ENCODE peak calls at places on chromosomes 2 and 18, in four cellular contexts. N is colonic mucosa; U is adipocyte; T is naive thymus-derived CD4-positive, alpha-beta T cell. F is an unnamed sample. For H3K9me3, the result is how much of the 10 kb centered on the place peaks cover.

GRCh38 chr2:44126106-44126797 is 42.4 kb upstream of the PPM1B start:
- DNase-seq in N (no peak), U (peak), T (no peak), F (no peak)

GRCh38 chr18:73829146-73829545 is 318.5 kb downstream of the FBXO15 start:
- DNase-seq in N (no peak), U (no peak), T (no peak), F (no peak)

GRCh38 chr18:59484796-59485328 is 125.8 kb upstream of the LMAN1 start:
- DNase-seq in N (no peak), U (peak), T (no peak), F (no peak)

GRCh38 chr18:48955528-48956261 is 4.9 kb upstream of the SMAD7 start:
- DNase-seq in N (no peak), U (peak), T (no peak), F (no peak)

GRCh38 chr2:60821133-60821469 is 60.3 kb upstream of the REL start:
- DNase-seq in N (no peak), U (no peak), T (no peak), F (no peak)

GRCh38 chr2:23590227-23590869 is 205.4 kb downstream of the KLHL29 start:
- DNase-seq in N (no peak), U (no peak), T (no peak), F (no peak)

GRCh38 chr2:69221960-69222751 is 164.9 kb downstream of the GFPT1 start:
- DNase-seq in N (no peak), U (peak), T (no peak), F (no peak)

GRCh38 chr18:48913201-48913600 is 37.6 kb downstream of the SMAD7 start:
- DNase-seq in N (peak), U (no peak), T (peak), F (peak)

GRCh38 chr2:79591281-79591680 is 78.4 kb downstream of the CTNNA2 start:
- DNase-seq in N (no peak), U (no peak), T (no peak), F (no peak)

GRCh38 chr2:239815638-239816035 is 209.5 kb downstream of the NDUFA10 start:
- DNase-seq in N (no peak), U (no peak), T (no peak), F (no peak)

GRCh38 chr18:74840492-74841167 is 243.0 kb downstream of the ZNF407 start:
- DNase-seq in N (no peak), U (no peak), T (no peak), F (no peak)

GRCh38 chr2:19614066-19614465 is 255.6 kb upstream of the OSR1 start:
- DNase-seq in N (no peak), U (no peak), T (no peak), F (no peak)

GRCh38 chr2:19611491-19612332 is 253.3 kb upstream of the OSR1 start:
- DNase-seq in N (no peak), U (peak), T (no peak), F (no peak)

DNA sequence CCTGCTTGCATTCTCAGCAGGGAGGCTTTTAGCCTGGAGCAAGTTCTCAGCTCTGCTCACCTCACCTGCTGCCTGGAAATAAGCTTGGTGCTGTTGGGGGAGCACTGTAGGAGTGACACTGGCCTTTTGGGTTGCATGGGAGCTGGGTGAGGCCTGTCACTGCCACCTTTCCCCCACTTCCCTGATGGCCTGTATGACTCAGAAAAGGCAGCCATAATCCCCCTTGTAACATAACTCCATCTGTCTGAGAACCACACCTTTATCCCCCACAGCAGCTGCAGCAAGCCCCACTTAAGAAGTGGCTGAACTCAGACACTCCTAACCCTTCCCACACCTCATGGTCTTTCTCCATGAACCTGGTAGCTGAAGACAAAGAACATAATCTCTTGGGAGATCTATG is 258.8 kb upstream of the OSR1 start:
- DNase-seq in N (no peak), U (no peak), T (no peak), F (no peak)
- H3K9me3 ChIP-seq in N (under half), U (under half), T (under half), F (under half)

DNA sequence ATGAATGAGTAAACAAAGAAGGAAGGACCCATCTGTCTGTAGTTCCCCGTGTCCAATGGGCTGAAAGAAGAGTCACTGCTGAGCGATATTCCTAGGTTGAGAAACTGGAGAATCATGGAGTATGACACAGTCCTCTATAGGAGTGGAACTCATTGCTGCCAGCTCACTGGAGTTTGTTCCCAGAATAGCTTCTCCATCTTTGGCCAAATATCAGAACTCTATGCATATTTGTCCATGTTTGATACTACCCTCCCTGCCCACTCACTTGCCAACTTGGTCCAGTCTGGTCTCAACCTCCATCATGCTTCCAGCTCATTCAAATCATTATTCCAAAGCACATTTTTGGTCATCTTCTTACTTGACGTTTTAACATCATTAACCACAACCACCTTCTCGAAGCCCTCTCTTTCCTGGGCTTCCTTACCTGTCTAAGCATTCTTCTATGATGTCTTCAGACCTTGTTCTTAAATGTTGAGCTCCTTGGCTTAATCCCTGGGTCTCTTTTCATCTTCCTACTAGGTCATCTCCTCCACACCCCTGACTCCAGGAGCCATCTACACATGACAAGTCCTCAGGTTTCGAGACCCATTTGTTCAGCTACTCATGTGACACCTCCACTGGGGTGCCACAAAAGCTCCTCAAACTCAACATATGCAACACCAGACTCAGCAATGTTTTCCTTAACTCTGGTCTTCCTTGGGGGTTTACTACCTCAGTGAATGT is 221.6 kb downstream of the MYCN start:
- DNase-seq in N (no peak), U (no peak), T (no peak), F (no peak)
- H3K9me3 ChIP-seq in N (under half), U (under half), T (under half), F (under half)

DNA sequence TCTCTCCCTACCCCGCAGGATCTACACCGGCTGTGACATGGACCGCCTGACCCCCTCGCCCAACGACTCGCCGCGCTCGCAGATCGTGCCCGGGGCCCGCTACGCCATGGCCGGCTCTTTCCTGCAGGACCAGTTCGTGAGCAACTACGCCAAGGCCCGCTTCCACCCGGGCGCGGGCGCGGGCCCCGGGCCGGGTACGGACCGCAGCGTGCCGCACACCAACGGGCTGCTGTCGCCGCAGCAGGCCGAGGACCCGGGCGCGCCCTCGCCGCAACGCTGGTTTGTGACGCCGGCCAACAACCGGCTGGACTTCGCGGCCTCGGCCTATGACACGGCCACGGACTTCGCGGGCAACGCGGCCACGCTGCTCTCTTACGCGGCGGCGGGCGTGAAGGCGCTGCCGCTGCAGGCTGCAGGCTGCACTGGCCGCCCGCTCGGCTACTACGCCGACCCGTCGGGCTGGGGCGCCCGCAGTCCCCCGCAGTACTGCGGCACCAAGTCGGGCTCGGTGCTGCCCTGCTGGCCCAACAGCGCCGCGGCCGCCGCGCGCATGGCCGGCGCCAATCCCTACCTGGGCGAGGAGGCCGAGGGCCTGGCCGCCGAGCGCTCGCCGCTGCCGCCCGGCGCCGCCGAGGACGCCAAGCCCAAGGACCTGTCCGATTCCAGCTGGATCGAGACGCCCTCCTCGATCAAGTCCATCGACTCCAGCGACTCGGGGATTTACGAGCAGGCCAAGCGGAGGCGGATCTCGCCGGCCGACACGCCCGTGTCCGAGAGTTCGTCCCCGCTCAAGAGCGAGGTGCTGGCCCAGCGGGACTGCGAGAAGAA is 7.5 kb downstream of the TBR1 start:
- DNase-seq in N (peak), U (no peak), T (no peak), F (no peak)
- H3K9me3 ChIP-seq in N (under half), U (under half), T (under half), F (under half)

GRCh38 chr2:128040166-128040771 is 12.4 kb upstream of the SAP130 start:
- DNase-seq in N (no peak), U (no peak), T (no peak), F (no peak)
- H3K9me3 ChIP-seq in N (under half), U (half or more), T (under half), F (under half)

DNA sequence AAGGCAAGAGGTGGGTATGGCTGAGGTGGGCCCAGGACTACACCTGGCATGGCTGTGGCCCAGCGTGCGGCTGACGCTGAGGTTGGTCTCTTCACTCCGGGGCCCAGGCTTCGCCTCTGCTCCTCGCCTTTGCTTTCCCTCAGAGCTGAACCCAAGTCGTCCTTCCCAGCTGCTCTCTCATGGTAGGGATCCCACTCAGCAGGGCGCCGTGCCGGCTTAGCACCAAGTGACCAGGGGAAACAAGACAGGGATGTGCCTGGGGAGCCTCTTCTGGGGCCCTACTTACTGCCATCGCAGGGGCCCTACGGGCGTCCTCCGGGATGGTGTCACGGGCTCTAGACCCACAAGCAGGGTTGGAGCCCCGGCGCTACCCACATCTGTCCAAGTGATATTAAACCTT is 138.1 kb upstream of the ALKAL2 start:
- DNase-seq in N (no peak), U (no peak), T (no peak), F (no peak)
- H3K9me3 ChIP-seq in N (under half), U (under half), T (under half), F (under half)

DNA sequence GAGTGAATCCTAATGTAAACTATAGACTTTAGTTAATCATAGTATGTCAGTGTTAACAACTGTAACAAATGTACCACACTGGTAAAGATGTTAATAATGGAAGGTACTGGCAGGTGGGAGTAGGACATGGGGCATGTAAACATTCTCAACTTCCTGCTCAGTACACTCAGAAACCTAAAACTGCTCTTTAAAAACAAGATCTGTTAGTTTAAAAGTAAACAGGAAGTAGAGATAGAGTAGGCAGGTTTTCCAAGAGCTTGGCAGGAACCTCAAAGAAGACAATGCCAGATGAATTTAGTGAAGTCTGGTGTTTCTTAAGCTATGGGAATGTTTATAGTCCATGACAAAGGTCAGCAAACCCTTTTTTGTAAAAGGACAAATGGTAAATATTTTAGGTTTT is 46.6 kb downstream of the CCDC138 start:
- DNase-seq in N (no peak), U (no peak), T (no peak), F (no peak)
- H3K9me3 ChIP-seq in N (under half), U (under half), T (under half), F (under half)